ENCODE peak calls at places on chromosome 21, in four cellular contexts. One of them, this sample, is unnamed.

GRCh38 chr21:36125513-36126121 is 9.3 kb upstream of the CBR3 start:
- DNase-seq in H1: peak; percentile 71
- DNase-seq in GM12878: no peak
- DNase-seq in NT2/D1: no peak
- DNase-seq in this sample: peak; percentile 72

GRCh38 chr21:44888581-44889550 is 15.4 kb upstream of the PTTG1IP start:
- DNase-seq in H1: no peak
- DNase-seq in GM12878: no peak
- DNase-seq in NT2/D1: no peak
- DNase-seq in this sample: no peak

GRCh38 chr21:17554619-17555472 is 42.0 kb downstream of the CXADR start:
- DNase-seq in H1: no peak
- DNase-seq in GM12878: no peak
- DNase-seq in NT2/D1: no peak
- DNase-seq in this sample: peak; percentile 19

GRCh38 chr21:41601573-41602371 is 93.8 kb upstream of the TMPRSS2 start:
- DNase-seq in H1: no peak
- DNase-seq in GM12878: peak; percentile 16
- DNase-seq in NT2/D1: no peak
- DNase-seq in this sample: no peak

GRCh38 chr21:17753736-17754135 is 65.4 kb downstream of the C21orf91 start:
- DNase-seq in H1: no peak
- DNase-seq in GM12878: no peak
- DNase-seq in NT2/D1: no peak
- DNase-seq in this sample: no peak

GRCh38 chr21:42062543-42063022 is 8.5 kb upstream of the UMODL1 start:
- DNase-seq in H1: no peak
- DNase-seq in GM12878: peak; percentile 82
- DNase-seq in NT2/D1: no peak
- DNase-seq in this sample: no peak

GRCh38 chr21:41761211-41762181 is 5.4 kb downstream of the RIPK4 start:
- DNase-seq in H1: no peak
- DNase-seq in GM12878: no peak
- DNase-seq in NT2/D1: no peak
- DNase-seq in this sample: no peak

GRCh38 chr21:32260130-32260529 is 18.7 kb downstream of the MIS18A start:
- DNase-seq in H1: no peak
- DNase-seq in GM12878: no peak
- DNase-seq in NT2/D1: no peak
- DNase-seq in this sample: no peak

GRCh38 chr21:25409992-25410391 is 197.3 kb downstream of the MRPL39 start:
- DNase-seq in H1: no peak
- DNase-seq in GM12878: no peak
- DNase-seq in NT2/D1: no peak
- DNase-seq in this sample: no peak

GRCh38 chr21:27206368-27206982 is 239.6 kb upstream of the ADAMTS5 start:
- DNase-seq in H1: peak; percentile 47
- DNase-seq in GM12878: no peak
- DNase-seq in NT2/D1: peak; percentile 67
- DNase-seq in this sample: no peak

GRCh38 chr21:42061195-42061865 is 9.8 kb upstream of the UMODL1 start:
- DNase-seq in H1: no peak
- DNase-seq in GM12878: peak; percentile 81
- DNase-seq in NT2/D1: no peak
- DNase-seq in this sample: no peak

GRCh38 chr21:16074950-16075489 is 345.2 kb downstream of the USP25 start:
- DNase-seq in H1: no peak
- DNase-seq in GM12878: no peak
- DNase-seq in NT2/D1: no peak
- DNase-seq in this sample: no peak

GRCh38 chr21:37757631-37758376 is 158.5 kb downstream of the KCNJ6 start:
- DNase-seq in H1: no peak
- DNase-seq in GM12878: no peak
- DNase-seq in NT2/D1: no peak
- DNase-seq in this sample: no peak
- TF ChIP-seq SUZ12 in H1: no peak
- TF ChIP-seq SUZ12 in GM12878: no peak
- TF ChIP-seq SUZ12 in NT2/D1: no peak
- TF ChIP-seq SUZ12 in this sample: no peak

GRCh38 chr21:14086553-14086952 is 124.2 kb downstream of the LIPI start:
- DNase-seq in H1: no peak
- DNase-seq in GM12878: peak; percentile 70
- DNase-seq in NT2/D1: no peak
- DNase-seq in this sample: no peak
- TF ChIP-seq SUZ12 in H1: no peak
- TF ChIP-seq SUZ12 in GM12878: no peak
- TF ChIP-seq SUZ12 in NT2/D1: no peak
- TF ChIP-seq SUZ12 in this sample: no peak

GRCh38 chr21:46219591-46220239 is 8.9 kb downstream of the LSS start:
- DNase-seq in H1: no peak
- DNase-seq in GM12878: no peak
- DNase-seq in NT2/D1: no peak
- DNase-seq in this sample: no peak
- TF ChIP-seq SUZ12 in H1: no peak
- TF ChIP-seq SUZ12 in GM12878: no peak
- TF ChIP-seq SUZ12 in NT2/D1: no peak
- TF ChIP-seq SUZ12 in this sample: no peak

GRCh38 chr21:43708745-43709381 is 10.1 kb upstream of the PDXK start:
- DNase-seq in H1: no peak
- DNase-seq in GM12878: no peak
- DNase-seq in NT2/D1: no peak
- DNase-seq in this sample: no peak

GRCh38 chr21:43707462-43707861 is 11.5 kb upstream of the PDXK start:
- DNase-seq in H1: no peak
- DNase-seq in GM12878: no peak
- DNase-seq in NT2/D1: no peak
- DNase-seq in this sample: no peak

GRCh38 chr21:43717166-43717853 is 1.6 kb upstream of the PDXK start:
- DNase-seq in H1: no peak
- DNase-seq in GM12878: no peak
- DNase-seq in NT2/D1: no peak
- DNase-seq in this sample: no peak

GRCh38 chr21:43716376-43717165 is 2.4 kb upstream of the PDXK start:
- DNase-seq in H1: no peak
- DNase-seq in GM12878: peak; percentile 79
- DNase-seq in NT2/D1: no peak
- DNase-seq in this sample: no peak

GRCh38 chr21:43712268-43712942 is 6.5 kb upstream of the PDXK start:
- DNase-seq in H1: no peak
- DNase-seq in GM12878: no peak
- DNase-seq in NT2/D1: no peak
- DNase-seq in this sample: no peak
- TF ChIP-seq SUZ12 in H1: no peak
- TF ChIP-seq SUZ12 in GM12878: no peak
- TF ChIP-seq SUZ12 in NT2/D1: no peak
- TF ChIP-seq SUZ12 in this sample: no peak